ENCODE peak calls at places on chromosomes 3 and 15, in nine cellular contexts. One of them, this sample, is unnamed. For H3K4me1, the result is how much of the 10 kb centered on the place peaks cover.

GRCh38 chr15:62362608-62363007 is 197.5 kb upstream of the C2CD4B start:
- DNase-seq in cardiac muscle cell: peak
- DNase-seq in sigmoid colon: no peak
- DNase-seq in OCI-LY7: no peak
- DNase-seq in Caco-2: no peak
- DNase-seq in uterus: no peak
- DNase-seq in HCT116: no peak
- DNase-seq in body of pancreas: no peak
- DNase-seq in Peyer's patch: no peak
- DNase-seq in this sample: no peak

GRCh38 chr3:151881137-151881536 is 7.7 kb downstream of the SUCNR1 start:
- DNase-seq in cardiac muscle cell: no peak
- DNase-seq in sigmoid colon: no peak
- DNase-seq in OCI-LY7: no peak
- DNase-seq in Caco-2: no peak
- DNase-seq in uterus: no peak
- DNase-seq in HCT116: no peak
- DNase-seq in body of pancreas: no peak
- DNase-seq in Peyer's patch: no peak
- DNase-seq in this sample: no peak

GRCh38 chr3:183650554-183650953 is 15.1 kb downstream of the KLHL24 start:
- DNase-seq in cardiac muscle cell: no peak
- DNase-seq in sigmoid colon: no peak
- DNase-seq in OCI-LY7: no peak
- DNase-seq in Caco-2: no peak
- DNase-seq in uterus: no peak
- DNase-seq in HCT116: no peak
- DNase-seq in body of pancreas: no peak
- DNase-seq in Peyer's patch: no peak
- DNase-seq in this sample: no peak

GRCh38 chr15:98938105-98938417 is 69.5 kb downstream of the PGPEP1L start:
- DNase-seq in cardiac muscle cell: no peak
- DNase-seq in sigmoid colon: no peak
- DNase-seq in OCI-LY7: no peak
- DNase-seq in Caco-2: no peak
- DNase-seq in uterus: no peak
- DNase-seq in HCT116: no peak
- DNase-seq in body of pancreas: no peak
- DNase-seq in Peyer's patch: no peak
- DNase-seq in this sample: no peak

GRCh38 chr3:58874795-58875194 is 175.0 kb downstream of the CFAP20DC start:
- DNase-seq in cardiac muscle cell: no peak
- DNase-seq in sigmoid colon: no peak
- DNase-seq in OCI-LY7: no peak
- DNase-seq in Caco-2: no peak
- DNase-seq in uterus: no peak
- DNase-seq in HCT116: peak
- DNase-seq in body of pancreas: no peak
- DNase-seq in Peyer's patch: no peak
- DNase-seq in this sample: no peak

GRCh38 chr3:68876112-68876713 is 56.1 kb downstream of the TAFA4 start:
- DNase-seq in cardiac muscle cell: peak
- DNase-seq in sigmoid colon: no peak
- DNase-seq in OCI-LY7: peak
- DNase-seq in Caco-2: no peak
- DNase-seq in uterus: peak
- DNase-seq in HCT116: peak
- DNase-seq in body of pancreas: peak
- DNase-seq in Peyer's patch: no peak
- DNase-seq in this sample: no peak

GRCh38 chr15:37370938-37371337 is 270.6 kb upstream of the MEIS2 start:
- DNase-seq in cardiac muscle cell: no peak
- DNase-seq in sigmoid colon: no peak
- DNase-seq in OCI-LY7: no peak
- DNase-seq in Caco-2: no peak
- DNase-seq in uterus: no peak
- DNase-seq in HCT116: no peak
- DNase-seq in body of pancreas: no peak
- DNase-seq in Peyer's patch: no peak
- DNase-seq in this sample: no peak

GRCh38 chr15:98823012-98823458 is 174.7 kb downstream of the IGF1R start:
- DNase-seq in cardiac muscle cell: peak
- DNase-seq in sigmoid colon: no peak
- DNase-seq in OCI-LY7: no peak
- DNase-seq in Caco-2: no peak
- DNase-seq in uterus: peak
- DNase-seq in HCT116: no peak
- DNase-seq in body of pancreas: no peak
- DNase-seq in Peyer's patch: no peak
- DNase-seq in this sample: no peak

GRCh38 chr15:87578776-87579175 is 677.8 kb downstream of the NTRK3 start:
- DNase-seq in cardiac muscle cell: no peak
- DNase-seq in sigmoid colon: no peak
- DNase-seq in OCI-LY7: no peak
- DNase-seq in Caco-2: no peak
- DNase-seq in uterus: no peak
- DNase-seq in HCT116: no peak
- DNase-seq in body of pancreas: no peak
- DNase-seq in Peyer's patch: no peak
- DNase-seq in this sample: no peak

GRCh38 chr3:114449271-114450007 is 155.6 kb downstream of the TIGIT start:
- DNase-seq in cardiac muscle cell: no peak
- DNase-seq in sigmoid colon: no peak
- DNase-seq in OCI-LY7: peak
- DNase-seq in Caco-2: no peak
- DNase-seq in uterus: no peak
- DNase-seq in HCT116: no peak
- DNase-seq in body of pancreas: no peak
- DNase-seq in Peyer's patch: no peak
- DNase-seq in this sample: no peak

GRCh38 chr3:129840707-129841360 is 52.7 kb downstream of the TMCC1 start:
- DNase-seq in cardiac muscle cell: no peak
- DNase-seq in sigmoid colon: no peak
- DNase-seq in OCI-LY7: no peak
- DNase-seq in Caco-2: peak
- DNase-seq in uterus: no peak
- DNase-seq in HCT116: no peak
- DNase-seq in body of pancreas: no peak
- DNase-seq in Peyer's patch: no peak
- DNase-seq in this sample: no peak
- TF ChIP-seq CTCF in cardiac muscle cell: no peak
- TF ChIP-seq CTCF in sigmoid colon: no peak
- TF ChIP-seq CTCF in OCI-LY7: no peak
- TF ChIP-seq CTCF in Caco-2: no peak
- TF ChIP-seq CTCF in uterus: no peak
- TF ChIP-seq CTCF in HCT116: no peak
- TF ChIP-seq CTCF in body of pancreas: no peak
- TF ChIP-seq CTCF in Peyer's patch: peak
- TF ChIP-seq CTCF in this sample: no peak

DNA sequence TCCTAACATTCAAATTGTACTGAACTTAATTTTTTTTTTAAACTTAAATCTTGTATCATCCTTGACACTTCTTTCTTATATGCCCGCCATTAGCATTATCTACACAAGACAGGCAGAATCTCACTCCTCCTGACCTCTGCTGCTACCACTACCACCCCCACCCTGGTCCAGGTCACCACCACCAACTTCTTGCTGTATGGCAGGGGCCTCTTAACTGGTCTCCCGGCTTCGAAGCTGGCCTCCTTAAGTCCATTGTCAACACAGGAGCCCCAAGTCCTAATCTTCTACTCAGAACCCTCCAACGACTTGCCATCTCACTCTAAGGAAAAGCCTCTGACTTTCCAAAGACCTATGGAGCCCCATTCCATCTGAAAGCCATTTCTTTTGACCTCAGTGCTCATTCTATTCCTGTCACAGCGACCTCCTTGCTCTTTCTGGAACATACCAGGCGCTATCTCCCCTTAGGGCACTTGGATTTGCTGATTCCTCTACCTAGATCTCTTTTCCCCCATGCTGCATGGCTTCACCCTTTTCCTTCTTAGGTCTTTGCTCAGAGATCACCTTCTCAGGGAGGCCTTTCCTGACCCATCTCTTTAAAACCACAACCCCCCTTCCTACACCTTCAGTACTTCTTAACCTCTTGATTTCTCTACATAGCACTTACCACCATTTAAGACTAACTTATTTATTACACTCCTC is 2.6 kb downstream of the PRC1 start:
- DNase-seq in cardiac muscle cell: no peak
- DNase-seq in sigmoid colon: no peak
- DNase-seq in OCI-LY7: peak
- DNase-seq in Caco-2: no peak
- DNase-seq in uterus: no peak
- DNase-seq in HCT116: no peak
- DNase-seq in body of pancreas: no peak
- DNase-seq in Peyer's patch: no peak
- DNase-seq in this sample: no peak
- H3K4me3 ChIP-seq in cardiac muscle cell: no peak
- H3K4me3 ChIP-seq in sigmoid colon: no peak
- H3K4me3 ChIP-seq in OCI-LY7: peak
- H3K4me3 ChIP-seq in Caco-2: no peak
- H3K4me3 ChIP-seq in uterus: no peak
- H3K4me3 ChIP-seq in HCT116: no peak
- H3K4me3 ChIP-seq in body of pancreas: no peak
- H3K4me3 ChIP-seq in Peyer's patch: no peak
- H3K4me3 ChIP-seq in this sample: no peak

GRCh38 chr15:75058127-75058905 is 34.9 kb downstream of the PPCDC start:
- DNase-seq in cardiac muscle cell: no peak
- DNase-seq in sigmoid colon: no peak
- DNase-seq in OCI-LY7: no peak
- DNase-seq in Caco-2: peak
- DNase-seq in uterus: no peak
- DNase-seq in HCT116: no peak
- DNase-seq in body of pancreas: no peak
- DNase-seq in Peyer's patch: no peak
- DNase-seq in this sample: no peak
- H3K4me1 ChIP-seq in cardiac muscle cell: under half
- H3K4me1 ChIP-seq in sigmoid colon: under half
- H3K4me1 ChIP-seq in OCI-LY7: under half
- H3K4me1 ChIP-seq in Caco-2: under half
- H3K4me1 ChIP-seq in uterus: under half
- H3K4me1 ChIP-seq in HCT116: under half
- H3K4me1 ChIP-seq in body of pancreas: under half
- H3K4me1 ChIP-seq in Peyer's patch: under half
- H3K4me1 ChIP-seq in this sample: under half

GRCh38 chr15:57084178-57084577 is 165.7 kb downstream of the TCF12 start:
- DNase-seq in cardiac muscle cell: no peak
- DNase-seq in sigmoid colon: no peak
- DNase-seq in OCI-LY7: no peak
- DNase-seq in Caco-2: no peak
- DNase-seq in uterus: no peak
- DNase-seq in HCT116: no peak
- DNase-seq in body of pancreas: no peak
- DNase-seq in Peyer's patch: no peak
- DNase-seq in this sample: no peak

GRCh38 chr15:57079907-57080750 is 161.7 kb downstream of the TCF12 start:
- DNase-seq in cardiac muscle cell: no peak
- DNase-seq in sigmoid colon: no peak
- DNase-seq in OCI-LY7: peak
- DNase-seq in Caco-2: no peak
- DNase-seq in uterus: no peak
- DNase-seq in HCT116: no peak
- DNase-seq in body of pancreas: no peak
- DNase-seq in Peyer's patch: no peak
- DNase-seq in this sample: no peak

GRCh38 chr15:57085267-57085666 is 166.8 kb downstream of the TCF12 start:
- DNase-seq in cardiac muscle cell: no peak
- DNase-seq in sigmoid colon: no peak
- DNase-seq in OCI-LY7: no peak
- DNase-seq in Caco-2: no peak
- DNase-seq in uterus: no peak
- DNase-seq in HCT116: no peak
- DNase-seq in body of pancreas: no peak
- DNase-seq in Peyer's patch: no peak
- DNase-seq in this sample: no peak

DNA sequence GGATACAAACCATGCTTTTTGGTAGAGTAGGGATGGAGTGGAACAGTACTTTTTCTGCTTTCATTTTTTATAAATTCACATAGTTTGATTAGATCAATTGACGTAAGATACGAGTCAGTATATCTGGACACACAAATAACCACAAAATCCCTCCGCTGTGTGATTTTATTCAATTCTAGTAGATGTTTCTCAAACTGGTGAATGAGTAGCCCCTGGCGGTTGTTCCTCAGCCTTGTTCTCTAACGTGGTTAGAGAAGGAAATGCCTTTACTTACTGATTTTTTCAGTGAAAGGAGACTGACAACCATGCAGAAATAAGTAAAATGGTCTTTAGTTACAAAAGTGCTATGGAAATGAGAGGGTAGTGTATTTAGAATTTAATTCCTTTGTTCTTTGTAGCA is 161.0 kb downstream of the TCF12 start:
- DNase-seq in cardiac muscle cell: no peak
- DNase-seq in sigmoid colon: no peak
- DNase-seq in OCI-LY7: no peak
- DNase-seq in Caco-2: no peak
- DNase-seq in uterus: no peak
- DNase-seq in HCT116: no peak
- DNase-seq in body of pancreas: no peak
- DNase-seq in Peyer's patch: no peak
- DNase-seq in this sample: no peak
- TF ChIP-seq CTCF in cardiac muscle cell: no peak
- TF ChIP-seq CTCF in sigmoid colon: no peak
- TF ChIP-seq CTCF in OCI-LY7: peak
- TF ChIP-seq CTCF in Caco-2: no peak
- TF ChIP-seq CTCF in uterus: no peak
- TF ChIP-seq CTCF in HCT116: no peak
- TF ChIP-seq CTCF in body of pancreas: no peak
- TF ChIP-seq CTCF in Peyer's patch: no peak
- TF ChIP-seq CTCF in this sample: no peak

DNA sequence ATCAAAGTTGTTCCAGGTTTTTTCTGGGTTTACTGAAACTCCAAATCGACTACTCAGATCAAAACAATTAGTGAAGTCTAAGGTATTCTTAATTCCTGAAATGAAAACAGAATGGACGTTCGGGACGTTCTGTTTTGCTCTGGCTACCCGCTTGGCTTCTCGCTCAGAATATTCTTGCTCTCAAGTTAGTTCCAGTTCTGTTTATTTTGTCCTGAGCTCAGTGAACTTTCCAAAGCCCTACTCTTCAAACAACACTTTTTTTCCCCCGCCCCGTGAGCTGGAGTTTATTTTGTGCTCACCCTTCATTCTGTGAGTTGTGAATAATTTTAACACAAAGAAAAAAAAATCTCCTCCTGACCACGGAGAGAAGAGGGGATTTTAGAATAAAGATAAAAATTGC is 72.6 kb downstream of the SAMMSON start:
- DNase-seq in cardiac muscle cell: no peak
- DNase-seq in sigmoid colon: no peak
- DNase-seq in OCI-LY7: no peak
- DNase-seq in Caco-2: no peak
- DNase-seq in uterus: no peak
- DNase-seq in HCT116: no peak
- DNase-seq in body of pancreas: no peak
- DNase-seq in Peyer's patch: no peak
- DNase-seq in this sample: no peak
- H3K4me3 ChIP-seq in cardiac muscle cell: peak
- H3K4me3 ChIP-seq in sigmoid colon: peak
- H3K4me3 ChIP-seq in OCI-LY7: no peak
- H3K4me3 ChIP-seq in Caco-2: no peak
- H3K4me3 ChIP-seq in uterus: no peak
- H3K4me3 ChIP-seq in HCT116: no peak
- H3K4me3 ChIP-seq in body of pancreas: no peak
- H3K4me3 ChIP-seq in Peyer's patch: no peak
- H3K4me3 ChIP-seq in this sample: peak

This sample was measured in kidney.